ENCODE peak calls at places on chromosomes 1 and 21, in four cellular contexts. One of them, this sample, is unnamed.

GRCh38 chr1:150995896-150996295 is 10.8 kb downstream of the MINDY1 start:
- DNase-seq in ELR: peak
- DNase-seq in GM23338: peak
- DNase-seq in neural crest cell: peak
- DNase-seq in this sample: no peak

GRCh38 chr1:7266561-7266960 is 481.3 kb downstream of the CAMTA1 start:
- DNase-seq in ELR: no peak
- DNase-seq in GM23338: no peak
- DNase-seq in neural crest cell: no peak
- DNase-seq in this sample: no peak

GRCh38 chr1:61853545-61853944 is 111.3 kb downstream of the PATJ start:
- DNase-seq in ELR: peak
- DNase-seq in GM23338: no peak
- DNase-seq in neural crest cell: no peak
- DNase-seq in this sample: no peak

GRCh38 chr1:107529511-107530149 is 388.8 kb downstream of the NTNG1 start:
- DNase-seq in ELR: peak
- DNase-seq in GM23338: peak
- DNase-seq in neural crest cell: peak
- DNase-seq in this sample: peak

GRCh38 chr1:36099681-36100341 is 11.1 kb downstream of the ADPRS start:
- DNase-seq in ELR: peak
- DNase-seq in GM23338: peak
- DNase-seq in neural crest cell: peak
- DNase-seq in this sample: peak

GRCh38 chr1:44672956-44673674 is 1.2 kb downstream of the TMEM53 start:
- DNase-seq in ELR: peak
- DNase-seq in GM23338: no peak
- DNase-seq in neural crest cell: no peak
- DNase-seq in this sample: no peak

GRCh38 chr1:30402031-30402430 is 321.4 kb downstream of the MATN1 start:
- DNase-seq in ELR: no peak
- DNase-seq in GM23338: no peak
- DNase-seq in neural crest cell: no peak
- DNase-seq in this sample: no peak

GRCh38 chr21:35350965-35351364 is 301.9 kb upstream of the RUNX1 start:
- DNase-seq in ELR: peak
- DNase-seq in GM23338: no peak
- DNase-seq in neural crest cell: no peak
- DNase-seq in this sample: no peak

GRCh38 chr1:39129514-39129913 is 75.0 kb upstream of the MACF1 start:
- DNase-seq in ELR: peak
- DNase-seq in GM23338: peak
- DNase-seq in neural crest cell: no peak
- DNase-seq in this sample: peak

GRCh38 chr1:160708821-160709220 is 2.8 kb downstream of the CD48 start:
- DNase-seq in ELR: no peak
- DNase-seq in GM23338: no peak
- DNase-seq in neural crest cell: no peak
- DNase-seq in this sample: no peak

GRCh38 chr1:155518484-155518883 is 44.1 kb downstream of the ASH1L start:
- DNase-seq in ELR: no peak
- DNase-seq in GM23338: no peak
- DNase-seq in neural crest cell: no peak
- DNase-seq in this sample: no peak

GRCh38 chr1:8182034-8182761 is 135.7 kb upstream of the SLC45A1 start:
- DNase-seq in ELR: peak
- DNase-seq in GM23338: no peak
- DNase-seq in neural crest cell: no peak
- DNase-seq in this sample: peak

GRCh38 chr1:223250632-223251015 is 107.6 kb upstream of the TLR5 start:
- DNase-seq in ELR: no peak
- DNase-seq in GM23338: no peak
- DNase-seq in neural crest cell: no peak
- DNase-seq in this sample: no peak

GRCh38 chr1:230753191-230753585 is 6.0 kb downstream of the CAPN9 start:
- DNase-seq in ELR: no peak
- DNase-seq in GM23338: no peak
- DNase-seq in neural crest cell: no peak
- DNase-seq in this sample: no peak

GRCh38 chr1:90721210-90722194 is 4.4 kb upstream of the BARHL2 start:
- DNase-seq in ELR: peak
- DNase-seq in GM23338: peak
- DNase-seq in neural crest cell: peak
- DNase-seq in this sample: peak

GRCh38 chr1:229266832-229267500 is 3.9 kb upstream of the RAB4A start:
- DNase-seq in ELR: no peak
- DNase-seq in GM23338: no peak
- DNase-seq in neural crest cell: no peak
- DNase-seq in this sample: no peak

GRCh38 chr1:113109908-113110554 is 37.0 kb downstream of the LRIG2 start:
- DNase-seq in ELR: peak
- DNase-seq in GM23338: no peak
- DNase-seq in neural crest cell: no peak
- DNase-seq in this sample: no peak

GRCh38 chr1:233794863-233795262 is 109.6 kb upstream of the SLC35F3 start:
- DNase-seq in ELR: no peak
- DNase-seq in GM23338: no peak
- DNase-seq in neural crest cell: no peak
- DNase-seq in this sample: no peak

GRCh38 chr1:12143631-12144155 is 23.1 kb upstream of the TNFRSF1B start:
- DNase-seq in ELR: peak
- DNase-seq in GM23338: no peak
- DNase-seq in neural crest cell: no peak
- DNase-seq in this sample: peak

GRCh38 chr1:92877081-92877711 is 45.4 kb downstream of the RPL5 start:
- DNase-seq in ELR: no peak
- DNase-seq in GM23338: no peak
- DNase-seq in neural crest cell: no peak
- DNase-seq in this sample: no peak

GRCh38 chr1:205494119-205494518 is 10.3 kb upstream of the CDK18 start:
- DNase-seq in ELR: no peak
- DNase-seq in GM23338: no peak
- DNase-seq in neural crest cell: no peak
- DNase-seq in this sample: no peak

GRCh38 chr1:170705981-170706380 is 42.0 kb downstream of the PRRX1 start:
- DNase-seq in ELR: no peak
- DNase-seq in GM23338: no peak
- DNase-seq in neural crest cell: no peak
- DNase-seq in this sample: no peak

GRCh38 chr1:205585169-205585834 is 46.5 kb downstream of the ELK4 start:
- DNase-seq in ELR: no peak
- DNase-seq in GM23338: no peak
- DNase-seq in neural crest cell: no peak
- DNase-seq in this sample: no peak

GRCh38 chr1:215957692-215958091 is 390.6 kb downstream of the KCTD3 start:
- DNase-seq in ELR: peak
- DNase-seq in GM23338: no peak
- DNase-seq in neural crest cell: no peak
- DNase-seq in this sample: no peak

GRCh38 chr1:89166705-89167104 is 9.1 kb downstream of the GBP7 start:
- DNase-seq in ELR: no peak
- DNase-seq in GM23338: no peak
- DNase-seq in neural crest cell: no peak
- DNase-seq in this sample: no peak

GRCh38 chr1:230120289-230120948 is 53.4 kb downstream of the GALNT2 start:
- DNase-seq in ELR: no peak
- DNase-seq in GM23338: no peak
- DNase-seq in neural crest cell: no peak
- DNase-seq in this sample: no peak

GRCh38 chr21:44356636-44357035 is 3.2 kb downstream of the TRPM2 start:
- DNase-seq in ELR: no peak
- DNase-seq in GM23338: no peak
- DNase-seq in neural crest cell: no peak
- DNase-seq in this sample: no peak

GRCh38 chr1:212440419-212440818 is 7.7 kb downstream of the NENF start:
- DNase-seq in ELR: no peak
- DNase-seq in GM23338: no peak
- DNase-seq in neural crest cell: no peak
- DNase-seq in this sample: no peak